ENCODE peak calls at places on chromosomes 6 and 20, in nine cellular contexts. Q is activated T-helper 1 cell treated with Interleukin-2 at 50 U/mL for 16 hours; E is thoracic aorta; V is NCI-H1694 treated with DMSO at 0.1 percent for 48 hours; N is GM18507; L is kidney tubule cell; H is activated CD8-positive, alpha-beta memory T cell treated with anti-CD3 and anti-CD28 coated beads, Interleukin-2, amount 10 ng/mL, durations not matched to agents 7 days and 5 days; I is B cell; A is nucleus accumbens. W is an unnamed sample.

GRCh38 chr20:36446557-36446956 is 94.8 kb upstream of the MYL9 start:
- DNase-seq in N (no peak), H (no peak), Q (no peak), V (no peak), I (no peak), L (peak), A (no peak), E (no peak), W (no peak)

GRCh38 chr6:108897371-108897770 is 49.1 kb downstream of the ARMC2 start:
- DNase-seq in N (no peak), H (no peak), E (no peak), L (peak), A (no peak), V (peak), I (no peak), Q (no peak), W (no peak)

GRCh38 chr20:1761116-1761515 is 103.5 kb upstream of the SIRPG start:
- DNase-seq in A (no peak), I (no peak), L (peak), E (no peak), V (no peak), N (no peak), H (no peak), Q (no peak), W (no peak)

GRCh38 chr6:56541736-56542366 is 100.8 kb downstream of the DST start:
- DNase-seq in A (no peak), I (no peak), Q (no peak), E (no peak), L (no peak), N (no peak), V (no peak), H (no peak), W (no peak)

GRCh38 chr6:101286146-101286545 is 107.4 kb upstream of the GRIK2 start:
- DNase-seq in H (no peak), L (no peak), E (no peak), N (no peak), I (no peak), Q (no peak), V (no peak), A (no peak), W (no peak)

GRCh38 chr20:34824861-34825529 is 456 bp downstream of the NCOA6 start:
- DNase-seq in H (peak), L (peak), Q (peak), E (peak), A (peak), I (peak), N (peak), V (peak), W (peak)

GRCh38 chr6:46062312-46062711 is 46.7 kb upstream of the CLIC5 start:
- DNase-seq in V (no peak), I (no peak), A (no peak), E (no peak), L (peak), Q (no peak), H (no peak), N (no peak), W (no peak)

GRCh38 chr6:52910091-52910490 is 593 bp upstream of the GSTA3 start:
- DNase-seq in H (no peak), L (no peak), E (no peak), I (no peak), V (no peak), N (no peak), A (no peak), Q (no peak), W (no peak)

GRCh38 chr6:143694560-143694959 is 16.8 kb downstream of the PHACTR2 start:
- DNase-seq in V (no peak), I (no peak), N (no peak), Q (no peak), H (no peak), L (peak), A (no peak), E (no peak), W (no peak)

GRCh38 chr20:25470045-25470444 is 62.6 kb downstream of the GINS1 start:
- DNase-seq in L (peak), H (no peak), E (no peak), I (no peak), V (no peak), A (no peak), N (peak), Q (no peak), W (peak)

GRCh38 chr6:108966855-108967755 is 118.9 kb downstream of the ARMC2 start:
- DNase-seq in N (no peak), V (no peak), Q (no peak), I (no peak), H (peak), L (peak), E (no peak), A (no peak), W (no peak)

GRCh38 chr6:141421378-141421777 is 711.3 kb upstream of the GJE1 start:
- DNase-seq in A (no peak), N (no peak), E (no peak), L (peak), Q (no peak), V (no peak), I (no peak), H (no peak), W (no peak)

GRCh38 chr6:54981276-54981609 is 134.7 kb downstream of the FAM83B start:
- DNase-seq in A (no peak), N (no peak), Q (no peak), I (no peak), E (no peak), V (no peak), H (no peak), L (no peak), W (no peak)

GRCh38 chr6:80425089-80425823 is 318.8 kb downstream of the BCKDHB start:
- DNase-seq in A (no peak), H (no peak), V (no peak), Q (no peak), N (no peak), I (no peak), L (peak), E (no peak), W (no peak)

GRCh38 chr6:112801681-112802080 is 454.6 kb downstream of the RFPL4B start:
- DNase-seq in I (no peak), Q (no peak), L (no peak), A (no peak), V (no peak), N (no peak), E (no peak), H (no peak), W (no peak)

GRCh38 chr6:160277546-160277945 is 18.9 kb upstream of the SLC22A2 start:
- DNase-seq in A (no peak), V (no peak), Q (no peak), I (no peak), N (no peak), L (no peak), E (no peak), H (no peak), W (no peak)